ENCODE peak calls at places on chromosome 9, in nine cellular contexts. C is PC-9; U is cardiac septum; D is germinal center; V is left kidney; G is occipital lobe; B is activated T-cell treated with anti-CD3 and anti-CD28 coated beads, Interleukin-2, amount 50 U/mL, for 72 hours; Z is HTR-8/SVneo; X is Kasumi-1. W is an unnamed sample.

GRCh38 chr9:130847306-130848217 is 12.5 kb downstream of the ABL1 start:
- DNase-seq in C (no peak), U (peak), D (no peak), V (no peak), G (no peak), B (no peak), Z (no peak), X (no peak), W (peak)

GRCh38 chr9:96067004-96067403 is 191.5 kb downstream of the ERCC6L2 start:
- DNase-seq in C (no peak), U (no peak), D (no peak), V (no peak), G (no peak), B (no peak), Z (no peak), X (no peak), W (no peak)

GRCh38 chr9:101673642-101674041 is 64.8 kb downstream of the GRIN3A start:
- DNase-seq in C (no peak), U (no peak), D (no peak), V (no peak), G (no peak), B (no peak), Z (no peak), X (no peak), W (no peak)

GRCh38 chr9:129480227-129480626 is 140.7 kb downstream of the C9orf50 start:
- DNase-seq in C (no peak), U (no peak), D (no peak), V (no peak), G (no peak), B (no peak), Z (no peak), X (no peak), W (no peak)

GRCh38 chr9:83266618-83267543 is 203.9 kb upstream of the RASEF start:
- DNase-seq in C (peak), U (no peak), D (no peak), V (peak), G (no peak), B (no peak), Z (no peak), X (no peak), W (no peak)

GRCh38 chr9:21801683-21802417 is 586 bp upstream of the MTAP start:
- DNase-seq in C (no peak), U (peak), D (peak), V (peak), G (peak), B (no peak), Z (peak), X (no peak), W (peak)

GRCh38 chr9:7785813-7786212 is 13.8 kb downstream of the DMAC1 start:
- DNase-seq in C (no peak), U (no peak), D (no peak), V (no peak), G (no peak), B (no peak), Z (no peak), X (no peak), W (no peak)

GRCh38 chr9:94606641-94607339 is 13.2 kb upstream of the FBP2 start:
- DNase-seq in C (no peak), U (no peak), D (no peak), V (no peak), G (no peak), B (no peak), Z (no peak), X (no peak), W (no peak)

GRCh38 chr9:88387733-88388202 is 476 bp upstream of the SPIN1 start:
- DNase-seq in C (peak), U (peak), D (no peak), V (peak), G (peak), B (peak), Z (peak), X (peak), W (no peak)

GRCh38 chr9:24932785-24933184 is 387.1 kb upstream of the IZUMO3 start:
- DNase-seq in C (no peak), U (no peak), D (no peak), V (no peak), G (no peak), B (no peak), Z (no peak), X (no peak), W (no peak)

GRCh38 chr9:88660611-88661010 is 125.6 kb downstream of the NXNL2 start:
- DNase-seq in C (no peak), U (no peak), D (no peak), V (peak), G (no peak), B (peak), Z (no peak), X (peak), W (no peak)

GRCh38 chr9:129174724-129175514 is 3.1 kb downstream of the IER5L start:
- DNase-seq in C (peak), U (peak), D (no peak), V (peak), G (peak), B (peak), Z (peak), X (peak), W (no peak)

GRCh38 chr9:69542942-69543704 is 129.0 kb downstream of the APBA1 start:
- DNase-seq in C (no peak), U (no peak), D (no peak), V (peak), G (peak), B (no peak), Z (no peak), X (no peak), W (no peak)

GRCh38 chr9:128310461-128310860 is 11.8 kb downstream of the TRUB2 start:
- DNase-seq in C (no peak), U (no peak), D (no peak), V (no peak), G (no peak), B (no peak), Z (no peak), X (no peak), W (no peak)

GRCh38 chr9:123225374-123225813 is 43.0 kb downstream of the STRBP start:
- DNase-seq in C (no peak), U (no peak), D (peak), V (peak), G (peak), B (peak), Z (peak), X (peak), W (peak)

GRCh38 chr9:16459421-16460148 is 410.9 kb downstream of the BNC2 start:
- DNase-seq in C (no peak), U (no peak), D (no peak), V (peak), G (no peak), B (no peak), Z (no peak), X (no peak), W (no peak)

GRCh38 chr9:4298255-4299005 is 1.4 kb downstream of the GLIS3 start:
- DNase-seq in C (peak), U (no peak), D (peak), V (peak), G (no peak), B (peak), Z (no peak), X (peak), W (no peak)

GRCh38 chr9:91192785-91193657 is 168.7 kb downstream of the AUH start:
- DNase-seq in C (peak), U (peak), D (peak), V (peak), G (peak), B (peak), Z (peak), X (peak), W (peak)

GRCh38 chr9:95286151-95286550 is 31.4 kb downstream of the FANCC start:
- DNase-seq in C (no peak), U (no peak), D (no peak), V (no peak), G (no peak), B (no peak), Z (no peak), X (no peak), W (no peak)

GRCh38 chr9:120916573-120916972 is 10.0 kb downstream of the TRAF1 start:
- DNase-seq in C (no peak), U (no peak), D (no peak), V (peak), G (no peak), B (no peak), Z (no peak), X (no peak), W (no peak)

GRCh38 chr9:131585375-131585774 is 40.1 kb downstream of the PRRT1B start:
- DNase-seq in C (no peak), U (no peak), D (no peak), V (no peak), G (no peak), B (peak), Z (no peak), X (peak), W (no peak)